ENCODE peak calls at places on chromosome 18, in seven cellular contexts. H is astrocyte of the spinal cord, L is ascending aorta, V is cardiac muscle cell, X is left ventricle myocardium superior, G is RWPE2, D is AG20443. T is an unnamed sample.

GRCh38 chr18:44341759-44342158 is 338.9 kb upstream of the SETBP1 start:
- DNase-seq in V (no peak), X (no peak), G (no peak), L (no peak), H (no peak), D (no peak), T (no peak)

GRCh38 chr18:68262697-68263293 is 452.1 kb downstream of the TMX3 start:
- DNase-seq in D (peak), G (no peak), L (no peak), X (no peak), H (peak), V (peak), T (no peak)

GRCh38 chr18:25734336-25734735 is 356.1 kb downstream of the SS18 start:
- DNase-seq in G (no peak), L (no peak), V (no peak), H (no peak), X (no peak), D (no peak), T (no peak)

GRCh38 chr18:28961669-28962228 is 784.8 kb upstream of the CDH2 start:
- DNase-seq in H (no peak), V (peak), L (no peak), D (peak), X (no peak), G (no peak), T (no peak)

GRCh38 chr18:43192408-43192807 is 76.9 kb upstream of the RIT2 start:
- DNase-seq in L (no peak), G (no peak), X (no peak), H (peak), D (no peak), V (no peak), T (no peak)

GRCh38 chr18:9571546-9571945 is 42.8 kb downstream of the PPP4R1 start:
- DNase-seq in V (no peak), L (no peak), X (no peak), H (no peak), D (no peak), G (no peak), T (no peak)

GRCh38 chr18:13026583-13027270 is 35.6 kb downstream of the CEP192 start:
- DNase-seq in H (peak), D (no peak), L (no peak), X (no peak), V (no peak), G (no peak), T (no peak)

GRCh38 chr18:48590678-48591077 is 51.8 kb downstream of the CTIF start:
- DNase-seq in H (peak), G (no peak), X (no peak), D (peak), V (peak), L (peak), T (no peak)

GRCh38 chr18:58267493-58267892 is 223.5 kb downstream of the NEDD4L start:
- DNase-seq in G (no peak), X (no peak), L (no peak), D (no peak), V (no peak), H (no peak), T (no peak)

GRCh38 chr18:45785015-45785597 is 40.4 kb upstream of the SIGLEC15 start:
- DNase-seq in X (no peak), L (no peak), G (no peak), D (no peak), V (peak), H (peak), T (no peak)